ENCODE peak calls at places on chromosomes 16 and 17, in five cellular contexts. O, P, V, F and G are unnamed samples.

GRCh38 chr17:51508048-51508447 is 247.7 kb downstream of the UTP18 start:
- DNase-seq in O (no peak), P (no peak), V (no peak), F (no peak), G (no peak)

GRCh38 chr16:68444058-68444657 is 4.2 kb downstream of the SMPD3 start:
- DNase-seq in O (peak; percentile 43), P (peak; percentile 77), V (peak; percentile 47), F (no peak), G (peak; percentile 84)

GRCh38 chr16:30532285-30533145 is 2.1 kb downstream of the ZNF747 start:
- DNase-seq in O (no peak), P (no peak), V (no peak), F (no peak), G (no peak)

GRCh38 chr16:77409311-77409710 is 25.5 kb downstream of the ADAMTS18 start:
- DNase-seq in O (no peak), P (no peak), V (no peak), F (no peak), G (no peak)

GRCh38 chr17:48127371-48128051 is 19.9 kb downstream of the SNX11 start:
- DNase-seq in O (no peak), P (no peak), V (no peak), F (no peak), G (no peak)

GRCh38 chr16:2002406-2003230 is 7.0 kb downstream of the ZNF598 start:
- DNase-seq in O (no peak), P (no peak), V (no peak), F (no peak), G (no peak)

GRCh38 chr17:77830816-77831490 is 127.5 kb upstream of the TNRC6C start:
- DNase-seq in O (no peak), P (no peak), V (no peak), F (no peak), G (no peak)

GRCh38 chr16:87318158-87318644 is 1.0 kb upstream of the C16orf95 start:
- DNase-seq in O (peak; percentile 57), P (no peak), V (no peak), F (no peak), G (no peak)

GRCh38 chr16:88706965-88707871 is 915 bp downstream of the CTU2 start:
- DNase-seq in O (no peak), P (no peak), V (no peak), F (no peak), G (no peak)

GRCh38 chr16:73048292-73049050 is 543 bp upstream of the ZFHX3 start:
- DNase-seq in O (peak; percentile 84), P (no peak), V (no peak), F (no peak), G (peak; percentile 72)

GRCh38 chr16:4207683-4208528 is 34.0 kb downstream of the SRL start:
- DNase-seq in O (no peak), P (no peak), V (peak; percentile 61), F (no peak), G (no peak)

GRCh38 chr16:10663744-10664143 is 31.0 kb downstream of the TEKT5 start:
- DNase-seq in O (no peak), P (no peak), V (no peak), F (no peak), G (no peak)

GRCh38 chr17:41912925-41913324 is 5.8 kb downstream of the ACLY start:
- DNase-seq in O (no peak), P (no peak), V (no peak), F (no peak), G (no peak)

GRCh38 chr17:72139213-72139612 is 18.4 kb downstream of the SOX9 start:
- DNase-seq in O (no peak), P (no peak), V (no peak), F (no peak), G (no peak)

GRCh38 chr17:45135978-45136791 is 698 bp downstream of the ACBD4 start:
- DNase-seq in O (no peak), P (no peak), V (no peak), F (no peak), G (no peak)

GRCh38 chr17:83110755-83111154 is 31.3 kb downstream of the METRNL start:
- DNase-seq in O (no peak), P (no peak), V (no peak), F (no peak), G (no peak)

GRCh38 chr17:31744541-31744951 is 114.5 kb downstream of the COPRS start:
- DNase-seq in O (no peak), P (no peak), V (no peak), F (no peak), G (no peak)

GRCh38 chr17:75289832-75290337 is 652 bp upstream of the SLC25A19 start:
- DNase-seq in O (no peak), P (no peak), V (peak; percentile 34), F (peak; percentile 71), G (peak; percentile 54)

GRCh38 chr17:28701987-28702751 is 9.5 kb downstream of the PROCA1 start:
- DNase-seq in O (peak; percentile 73), P (no peak), V (no peak), F (no peak), G (no peak)

GRCh38 chr17:354651-355556 is 2.3 kb upstream of the RPH3AL start:
- DNase-seq in O (no peak), P (no peak), V (no peak), F (no peak), G (no peak)

GRCh38 chr16:88703486-88704309 is 2.5 kb downstream of the RNF166 start:
- DNase-seq in O (no peak), P (no peak), V (no peak), F (no peak), G (no peak)

GRCh38 chr17:51275381-51275780 is 15.0 kb downstream of the UTP18 start:
- DNase-seq in O (no peak), P (no peak), V (no peak), F (no peak), G (no peak)

GRCh38 chr16:76970087-76970744 is 220.8 kb upstream of the MON1B start:
- DNase-seq in O (no peak), P (no peak), V (no peak), F (no peak), G (no peak)

GRCh38 chr17:30232822-30233427 is 2.6 kb downstream of the SLC6A4 start:
- DNase-seq in O (no peak), P (no peak), V (no peak), F (no peak), G (no peak)

GRCh38 chr17:28204751-28205150 is 114.2 kb upstream of the TMEM97 start:
- DNase-seq in O (no peak), P (no peak), V (no peak), F (no peak), G (no peak)

DNA sequence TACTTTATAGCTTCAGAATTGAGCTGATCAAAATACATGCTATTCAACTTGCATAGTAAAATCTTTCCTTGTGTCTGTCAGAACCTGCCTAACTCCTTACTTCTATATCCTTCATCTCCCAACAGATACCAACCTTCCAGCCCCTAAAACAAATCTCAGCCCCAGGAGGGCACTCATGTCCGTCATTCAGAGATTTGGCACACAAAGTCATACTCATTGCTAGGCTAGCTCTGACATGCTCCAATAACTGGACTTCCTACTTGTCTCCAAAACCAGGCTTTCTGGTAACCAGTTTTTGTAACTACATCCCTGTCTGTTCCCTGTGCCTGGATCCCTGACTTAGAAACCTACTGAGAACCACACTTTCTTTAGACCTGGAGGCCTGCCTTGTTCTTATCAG is 37.5 kb upstream of the DHX40 start:
- DNase-seq in O (no peak), P (no peak), V (no peak), F (no peak), G (no peak)
- H2AFZ ChIP-seq in O (no peak overlapping the region), P (no peak overlapping the region), V (no peak overlapping the region), F (no peak overlapping the region), G (peak overlapping the region; percentile 59)

GRCh38 chr17:2222901-2223616 is 80.5 kb downstream of the SMG6 start:
- DNase-seq in O (no peak), P (no peak), V (no peak), F (peak; percentile 81), G (no peak)
- TF ChIP-seq CREB1 in O (peak; percentile 45), P (no peak), V (no peak), F (peak; percentile 43), G (no peak)

GRCh38 chr16:56918467-56919012 is 13.4 kb upstream of the HERPUD1 start:
- DNase-seq in O (no peak), P (no peak), V (no peak), F (no peak), G (no peak)

GRCh38 chr16:56919099-56919800 is 12.7 kb upstream of the HERPUD1 start:
- DNase-seq in O (peak; percentile 88), P (no peak), V (no peak), F (no peak), G (no peak)

GRCh38 chr16:56915311-56916105 is 16.4 kb upstream of the HERPUD1 start:
- DNase-seq in O (no peak), P (no peak), V (no peak), F (no peak), G (no peak)

GRCh38 chr16:56914896-56915295 is 17.0 kb upstream of the HERPUD1 start:
- DNase-seq in O (no peak), P (no peak), V (no peak), F (no peak), G (no peak)

GRCh38 chr16:56916571-56917403 is 15.2 kb upstream of the HERPUD1 start:
- DNase-seq in O (no peak), P (no peak), V (no peak), F (peak; percentile 77), G (no peak)
- H2AFZ ChIP-seq in O (no peak overlapping the region), P (no peak overlapping the region), V (no peak overlapping the region), F (peak overlapping the region; percentile 35), G (peak overlapping the region; percentile 38)

GRCh38 chr17:80264048-80264792 is 3.6 kb downstream of the RNF213 start:
- DNase-seq in O (no peak), P (no peak), V (no peak), F (no peak), G (no peak)
- TF ChIP-seq CREB1 in O (no peak), P (no peak), V (no peak), F (no peak), G (no peak)

DNA sequence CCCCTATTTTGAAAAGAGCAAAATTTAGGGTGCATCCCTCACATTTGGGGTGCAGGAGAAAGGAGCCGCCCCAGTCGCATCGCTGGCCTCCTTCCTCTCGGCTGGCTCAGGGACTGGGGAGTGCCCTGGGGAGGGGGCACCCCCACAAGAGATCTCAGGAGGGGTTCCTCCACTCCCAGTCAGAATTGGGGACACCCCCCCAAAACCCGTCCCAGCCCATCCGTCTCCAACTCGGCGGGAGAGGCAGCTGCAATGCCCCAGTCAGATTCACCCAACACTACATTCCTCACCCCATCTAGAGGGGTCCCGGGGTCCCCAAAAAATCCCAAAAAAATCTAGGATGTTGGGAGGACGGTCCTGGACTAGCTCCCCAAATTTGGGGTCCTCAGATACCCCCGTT is 3.4 kb upstream of the BCL6B start:
- DNase-seq in O (no peak), P (no peak), V (no peak), F (no peak), G (no peak)
- H2AFZ ChIP-seq in O (no peak overlapping the region), P (peak overlapping the region; percentile 63), V (peak overlapping the region; percentile 97), F (no peak overlapping the region), G (peak overlapping the region; percentile 96)

GRCh38 chr16:24452724-24453123 is 86.6 kb upstream of the RBBP6 start:
- DNase-seq in O (no peak), P (no peak), V (no peak), F (no peak), G (no peak)
- TF ChIP-seq CREB1 in O (no peak), P (no peak), V (no peak), F (no peak), G (no peak)